ENCODE peak calls at places on chromosomes 3 and 15, in seven cellular contexts. One of them, this sample, is unnamed.

GRCh38 chr3:30124435-30125390 is 481.7 kb upstream of the TGFBR2 start:
- DNase-seq in transverse colon: no peak
- DNase-seq in neural crest cell: no peak
- DNase-seq in ovary: no peak
- DNase-seq in thoracic aorta: no peak
- DNase-seq in left ventricle myocardium inferior: no peak
- DNase-seq in psoas muscle: no peak
- DNase-seq in this sample: no peak

GRCh38 chr15:76058714-76059319 is 968 bp upstream of the TMEM266 start:
- DNase-seq in transverse colon: no peak
- DNase-seq in neural crest cell: peak
- DNase-seq in ovary: no peak
- DNase-seq in thoracic aorta: no peak
- DNase-seq in left ventricle myocardium inferior: no peak
- DNase-seq in psoas muscle: no peak
- DNase-seq in this sample: no peak

GRCh38 chr3:152662157-152662556 is 172.8 kb upstream of the P2RY1 start:
- DNase-seq in transverse colon: no peak
- DNase-seq in neural crest cell: no peak
- DNase-seq in ovary: no peak
- DNase-seq in thoracic aorta: no peak
- DNase-seq in left ventricle myocardium inferior: no peak
- DNase-seq in psoas muscle: no peak
- DNase-seq in this sample: no peak

GRCh38 chr3:189748046-189748445 is 116.9 kb downstream of the TP63 start:
- DNase-seq in transverse colon: no peak
- DNase-seq in neural crest cell: no peak
- DNase-seq in ovary: no peak
- DNase-seq in thoracic aorta: no peak
- DNase-seq in left ventricle myocardium inferior: no peak
- DNase-seq in psoas muscle: no peak
- DNase-seq in this sample: no peak

GRCh38 chr3:64224826-64225606 is at the start of gene PRICKLE2:
- DNase-seq in transverse colon: peak
- DNase-seq in neural crest cell: peak
- DNase-seq in ovary: peak
- DNase-seq in thoracic aorta: peak
- DNase-seq in left ventricle myocardium inferior: peak
- DNase-seq in psoas muscle: peak
- DNase-seq in this sample: peak

GRCh38 chr3:52891615-52892081 is 5.7 kb downstream of the STIMATE start:
- DNase-seq in transverse colon: no peak
- DNase-seq in neural crest cell: no peak
- DNase-seq in ovary: no peak
- DNase-seq in thoracic aorta: no peak
- DNase-seq in left ventricle myocardium inferior: no peak
- DNase-seq in psoas muscle: no peak
- DNase-seq in this sample: no peak

GRCh38 chr3:17336291-17336690 is 406.1 kb downstream of the TBC1D5 start:
- DNase-seq in transverse colon: no peak
- DNase-seq in neural crest cell: no peak
- DNase-seq in ovary: no peak
- DNase-seq in thoracic aorta: no peak
- DNase-seq in left ventricle myocardium inferior: no peak
- DNase-seq in psoas muscle: no peak
- DNase-seq in this sample: no peak

GRCh38 chr3:66439666-66440344 is 61.0 kb downstream of the LRIG1 start:
- DNase-seq in transverse colon: no peak
- DNase-seq in neural crest cell: no peak
- DNase-seq in ovary: peak
- DNase-seq in thoracic aorta: no peak
- DNase-seq in left ventricle myocardium inferior: no peak
- DNase-seq in psoas muscle: no peak
- DNase-seq in this sample: no peak

DNA sequence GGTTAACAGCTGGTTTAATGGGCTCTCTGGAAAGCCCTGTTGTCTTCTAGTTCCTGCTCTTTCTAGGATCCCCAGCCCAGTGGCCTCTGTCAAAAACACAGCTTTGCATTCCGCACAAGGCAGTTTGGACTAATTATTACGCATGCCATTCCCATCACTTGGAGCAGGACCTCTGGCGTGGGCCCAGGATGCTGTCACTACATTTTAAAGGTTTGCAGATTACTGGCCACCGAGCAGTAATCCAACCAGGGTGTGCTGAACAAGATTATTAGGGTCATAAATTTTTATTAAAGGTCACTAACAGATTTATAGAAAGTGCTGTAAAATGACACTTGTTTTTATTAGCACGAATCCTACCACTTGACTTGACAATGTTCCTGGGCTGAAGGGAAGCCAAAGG is 143.6 kb upstream of the SLC6A11 start:
- DNase-seq in transverse colon: no peak
- DNase-seq in neural crest cell: no peak
- DNase-seq in ovary: no peak
- DNase-seq in thoracic aorta: no peak
- DNase-seq in left ventricle myocardium inferior: peak
- DNase-seq in psoas muscle: no peak
- DNase-seq in this sample: no peak
- TF ChIP-seq CTCF in transverse colon: no peak
- TF ChIP-seq CTCF in neural crest cell: no peak
- TF ChIP-seq CTCF in ovary: no peak
- TF ChIP-seq CTCF in thoracic aorta: no peak
- TF ChIP-seq CTCF in left ventricle myocardium inferior: no peak
- TF ChIP-seq CTCF in psoas muscle: no peak
- TF ChIP-seq CTCF in this sample: no peak

DNA sequence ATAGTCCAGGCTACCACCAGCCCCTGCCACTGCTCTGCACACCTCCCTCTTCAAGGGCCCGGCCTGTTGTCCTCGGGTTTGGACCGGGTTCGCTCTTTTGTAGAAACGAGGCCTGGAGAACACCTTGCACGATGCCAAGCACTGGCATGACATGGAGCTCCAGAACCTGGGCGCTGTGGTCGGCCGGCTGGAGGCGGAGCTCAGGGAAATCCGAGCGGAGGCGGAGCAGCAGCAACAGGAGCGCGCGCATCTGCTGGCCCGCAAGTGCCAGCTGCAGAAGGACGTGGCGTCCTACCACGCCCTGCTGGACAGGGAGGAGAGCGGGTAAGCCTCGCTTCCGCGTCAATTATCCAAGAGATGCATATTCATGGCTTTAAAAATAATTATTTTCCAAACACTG is 72.4 kb downstream of the BFSP2 start:
- DNase-seq in transverse colon: peak
- DNase-seq in neural crest cell: peak
- DNase-seq in ovary: no peak
- DNase-seq in thoracic aorta: no peak
- DNase-seq in left ventricle myocardium inferior: no peak
- DNase-seq in psoas muscle: no peak
- DNase-seq in this sample: no peak
- TF ChIP-seq CTCF in transverse colon: no peak
- TF ChIP-seq CTCF in neural crest cell: peak
- TF ChIP-seq CTCF in ovary: no peak
- TF ChIP-seq CTCF in thoracic aorta: no peak
- TF ChIP-seq CTCF in left ventricle myocardium inferior: no peak
- TF ChIP-seq CTCF in psoas muscle: no peak
- TF ChIP-seq CTCF in this sample: no peak

GRCh38 chr15:99002226-99002625 is 5.4 kb downstream of the PGPEP1L start:
- DNase-seq in transverse colon: no peak
- DNase-seq in neural crest cell: no peak
- DNase-seq in ovary: no peak
- DNase-seq in thoracic aorta: no peak
- DNase-seq in left ventricle myocardium inferior: no peak
- DNase-seq in psoas muscle: no peak
- DNase-seq in this sample: no peak
- TF ChIP-seq CTCF in transverse colon: no peak
- TF ChIP-seq CTCF in neural crest cell: no peak
- TF ChIP-seq CTCF in ovary: no peak
- TF ChIP-seq CTCF in thoracic aorta: no peak
- TF ChIP-seq CTCF in left ventricle myocardium inferior: no peak
- TF ChIP-seq CTCF in psoas muscle: no peak
- TF ChIP-seq CTCF in this sample: no peak

GRCh38 chr3:100710355-100711198 is 1.3 kb downstream of the TFG start:
- DNase-seq in transverse colon: peak
- DNase-seq in neural crest cell: peak
- DNase-seq in ovary: no peak
- DNase-seq in thoracic aorta: no peak
- DNase-seq in left ventricle myocardium inferior: no peak
- DNase-seq in psoas muscle: peak
- DNase-seq in this sample: no peak

GRCh38 chr3:100708989-100709839 is at the start of gene TFG:
- DNase-seq in transverse colon: peak
- DNase-seq in neural crest cell: peak
- DNase-seq in ovary: peak
- DNase-seq in thoracic aorta: peak
- DNase-seq in left ventricle myocardium inferior: peak
- DNase-seq in psoas muscle: peak
- DNase-seq in this sample: peak

GRCh38 chr3:100706365-100706764 is 2.9 kb upstream of the TFG start:
- DNase-seq in transverse colon: no peak
- DNase-seq in neural crest cell: no peak
- DNase-seq in ovary: no peak
- DNase-seq in thoracic aorta: no peak
- DNase-seq in left ventricle myocardium inferior: no peak
- DNase-seq in psoas muscle: no peak
- DNase-seq in this sample: no peak

GRCh38 chr3:100708644-100708988 is 678 bp upstream of the TFG start:
- DNase-seq in transverse colon: no peak
- DNase-seq in neural crest cell: no peak
- DNase-seq in ovary: no peak
- DNase-seq in thoracic aorta: no peak
- DNase-seq in left ventricle myocardium inferior: no peak
- DNase-seq in psoas muscle: no peak
- DNase-seq in this sample: no peak

GRCh38 chr3:100709840-100710235 is 544 bp downstream of the TFG start:
- DNase-seq in transverse colon: peak
- DNase-seq in neural crest cell: peak
- DNase-seq in ovary: peak
- DNase-seq in thoracic aorta: no peak
- DNase-seq in left ventricle myocardium inferior: no peak
- DNase-seq in psoas muscle: peak
- DNase-seq in this sample: peak
- TF ChIP-seq CTCF in transverse colon: no peak
- TF ChIP-seq CTCF in neural crest cell: no peak
- TF ChIP-seq CTCF in ovary: no peak
- TF ChIP-seq CTCF in thoracic aorta: no peak
- TF ChIP-seq CTCF in left ventricle myocardium inferior: no peak
- TF ChIP-seq CTCF in psoas muscle: no peak
- TF ChIP-seq CTCF in this sample: peak

DNA sequence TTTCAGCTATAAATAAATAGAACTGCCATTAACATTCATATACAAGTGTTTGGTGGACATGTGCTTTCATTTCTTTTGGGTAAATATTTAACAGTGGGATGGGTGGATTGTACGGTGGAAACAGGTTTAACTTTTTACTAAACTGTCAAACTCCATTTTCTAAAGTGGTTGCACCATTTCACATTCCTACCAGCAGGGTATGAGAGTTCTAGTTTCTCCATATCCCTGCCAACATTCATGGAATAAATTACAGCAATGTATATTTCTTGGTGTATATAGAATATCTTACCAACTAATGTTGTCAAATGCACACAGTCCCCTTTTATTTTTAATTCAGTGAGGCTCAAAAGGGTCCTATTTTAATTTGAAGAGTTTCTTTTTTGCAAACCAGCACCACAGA is 71.3 kb upstream of the CTXND1 start:
- DNase-seq in transverse colon: no peak
- DNase-seq in neural crest cell: no peak
- DNase-seq in ovary: no peak
- DNase-seq in thoracic aorta: no peak
- DNase-seq in left ventricle myocardium inferior: no peak
- DNase-seq in psoas muscle: no peak
- DNase-seq in this sample: no peak
- TF ChIP-seq CTCF in transverse colon: no peak
- TF ChIP-seq CTCF in neural crest cell: peak
- TF ChIP-seq CTCF in ovary: no peak
- TF ChIP-seq CTCF in thoracic aorta: no peak
- TF ChIP-seq CTCF in left ventricle myocardium inferior: peak
- TF ChIP-seq CTCF in psoas muscle: peak
- TF ChIP-seq CTCF in this sample: peak

DNA sequence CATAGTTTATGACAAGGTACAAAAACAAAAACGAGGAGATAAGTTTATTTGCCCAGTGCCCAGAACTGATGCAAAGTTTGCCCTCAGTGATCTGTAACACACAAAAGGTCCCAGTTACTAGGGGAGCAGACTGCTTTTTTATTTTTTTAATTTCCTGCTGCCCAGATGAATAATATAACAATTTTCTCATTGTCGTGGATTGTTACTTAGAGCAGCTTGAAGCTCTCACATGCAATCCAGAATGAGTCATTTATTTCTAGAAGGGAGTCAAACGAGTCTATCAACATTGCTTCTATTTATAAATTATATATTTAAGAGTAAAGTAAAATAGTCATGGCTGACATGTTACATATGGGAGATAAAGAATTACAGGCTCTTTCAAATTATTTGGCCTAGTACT is 41.3 kb downstream of the MEIS2 start:
- DNase-seq in transverse colon: no peak
- DNase-seq in neural crest cell: no peak
- DNase-seq in ovary: no peak
- DNase-seq in thoracic aorta: no peak
- DNase-seq in left ventricle myocardium inferior: no peak
- DNase-seq in psoas muscle: no peak
- DNase-seq in this sample: no peak
- TF ChIP-seq CTCF in transverse colon: no peak
- TF ChIP-seq CTCF in neural crest cell: no peak
- TF ChIP-seq CTCF in ovary: no peak
- TF ChIP-seq CTCF in thoracic aorta: no peak
- TF ChIP-seq CTCF in left ventricle myocardium inferior: no peak
- TF ChIP-seq CTCF in psoas muscle: no peak
- TF ChIP-seq CTCF in this sample: no peak

GRCh38 chr3:164397462-164397861 is 680.8 kb downstream of the SI start:
- DNase-seq in transverse colon: no peak
- DNase-seq in neural crest cell: no peak
- DNase-seq in ovary: no peak
- DNase-seq in thoracic aorta: no peak
- DNase-seq in left ventricle myocardium inferior: no peak
- DNase-seq in psoas muscle: no peak
- DNase-seq in this sample: no peak

GRCh38 chr3:164387236-164387635 is 691.1 kb downstream of the SI start:
- DNase-seq in transverse colon: no peak
- DNase-seq in neural crest cell: no peak
- DNase-seq in ovary: no peak
- DNase-seq in thoracic aorta: no peak
- DNase-seq in left ventricle myocardium inferior: no peak
- DNase-seq in psoas muscle: no peak
- DNase-seq in this sample: no peak

GRCh38 chr3:164390046-164390445 is 688.2 kb downstream of the SI start:
- DNase-seq in transverse colon: no peak
- DNase-seq in neural crest cell: no peak
- DNase-seq in ovary: no peak
- DNase-seq in thoracic aorta: no peak
- DNase-seq in left ventricle myocardium inferior: no peak
- DNase-seq in psoas muscle: no peak
- DNase-seq in this sample: no peak

DNA sequence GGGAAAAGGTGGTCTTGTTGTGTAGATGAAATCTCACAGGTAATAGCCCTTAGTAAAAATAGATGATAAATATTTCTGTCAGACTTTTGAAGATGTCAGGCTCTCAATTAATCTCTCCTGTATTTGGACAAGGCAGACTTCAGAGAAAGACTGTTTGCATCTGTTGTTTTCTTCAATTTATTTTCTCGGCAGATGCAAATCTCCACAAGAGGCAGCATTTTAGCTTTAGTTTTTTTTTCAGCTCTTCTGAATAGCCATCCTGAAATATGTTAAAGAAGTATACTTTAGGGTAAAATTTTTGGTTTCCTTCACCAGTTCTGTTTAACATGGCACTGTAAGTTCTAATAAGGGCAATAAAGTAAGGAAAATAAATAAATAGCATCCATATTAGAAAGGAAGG is 685.1 kb downstream of the SI start:
- DNase-seq in transverse colon: no peak
- DNase-seq in neural crest cell: no peak
- DNase-seq in ovary: no peak
- DNase-seq in thoracic aorta: no peak
- DNase-seq in left ventricle myocardium inferior: no peak
- DNase-seq in psoas muscle: no peak
- DNase-seq in this sample: no peak
- TF ChIP-seq CTCF in transverse colon: no peak
- TF ChIP-seq CTCF in neural crest cell: no peak
- TF ChIP-seq CTCF in ovary: no peak
- TF ChIP-seq CTCF in thoracic aorta: no peak
- TF ChIP-seq CTCF in left ventricle myocardium inferior: no peak
- TF ChIP-seq CTCF in psoas muscle: no peak
- TF ChIP-seq CTCF in this sample: peak

This sample was measured in progenitor cell of endocrine pancreas.